ENCODE peak calls at places on chromosomes 11 and 22, in six cellular contexts. C is IMR-90, E is mesenchymal stem cell, H is GM23248, T is H9, I is OCI-LY7. Q is an unnamed sample.
A peak's percentile ranks its signal among the peaks of the same experiment; 100 is the strongest.

GRCh38 chr11:74682731-74683278 is 48.4 kb downstream of the CHRDL2 start:
- DNase-seq in C (no peak), E (no peak), H (no peak), T (no peak), I (no peak), Q (no peak)

GRCh38 chr11:19546325-19546724 is 166.3 kb upstream of the NAV2 start:
- DNase-seq in C (no peak), E (no peak), H (peak; percentile 64), T (no peak), I (no peak), Q (no peak)

GRCh38 chr22:41963453-41964105 is 5.7 kb upstream of the SEPTIN3 start:
- DNase-seq in C (peak; percentile 43), E (no peak), H (no peak), T (no peak), I (no peak), Q (peak; percentile 60)

GRCh38 chr22:20319041-20319744 is 667 bp downstream of the DGCR6L start:
- DNase-seq in C (no peak), E (peak; percentile 54), H (peak; percentile 59), T (peak; percentile 42), I (peak; percentile 37), Q (no peak)

GRCh38 chr22:18023509-18024275 is 669 bp downstream of the MICAL3 start:
- DNase-seq in C (peak; percentile 85), E (peak; percentile 83), H (peak; percentile 96), T (peak; percentile 80), I (peak; percentile 67), Q (peak; percentile 86)

GRCh38 chr11:76232026-76232665 is 25.8 kb upstream of the WNT11 start:
- DNase-seq in C (no peak), E (no peak), H (no peak), T (no peak), I (peak; percentile 51), Q (no peak)

GRCh38 chr22:50606126-50606525 is 5.5 kb downstream of the MAPK8IP2 start:
- DNase-seq in C (no peak), E (no peak), H (no peak), T (no peak), I (no peak), Q (no peak)

GRCh38 chr11:83722392-83722791 is 436.2 kb upstream of the CCDC90B start:
- DNase-seq in C (no peak), E (no peak), H (no peak), T (no peak), I (no peak), Q (no peak)

GRCh38 chr11:74225565-74225964 is 54.5 kb downstream of the PPME1 start:
- DNase-seq in C (no peak), E (no peak), H (no peak), T (no peak), I (no peak), Q (no peak)

GRCh38 chr11:57311109-57311936 is 13.4 kb downstream of the TNKS1BP1 start:
- DNase-seq in C (peak; percentile 97), E (peak; percentile 97), H (peak; percentile 97), T (peak; percentile 98), I (no peak), Q (peak; percentile 99)

GRCh38 chr11:134498326-134499139 is 86.5 kb upstream of the B3GAT1 start:
- DNase-seq in C (no peak), E (no peak), H (no peak), T (no peak), I (no peak), Q (no peak)

GRCh38 chr22:24920029-24920428 is 26.5 kb downstream of the LHFPL7 start:
- DNase-seq in C (no peak), E (no peak), H (no peak), T (no peak), I (no peak), Q (no peak)

GRCh38 chr11:1223346-1224108 is 661 bp downstream of the MUC5B start:
- DNase-seq in C (no peak), E (no peak), H (no peak), T (peak; percentile 17), I (no peak), Q (no peak)

GRCh38 chr11:122197055-122197987 is 81.3 kb upstream of the BLID start:
- DNase-seq in C (peak; percentile 99), E (peak; percentile 98), H (peak; percentile 99), T (no peak), I (no peak), Q (peak; percentile 98)

GRCh38 chr11:77250881-77251640 is 50.4 kb downstream of the GDPD4 start:
- DNase-seq in C (peak; percentile 85), E (peak; percentile 76), H (peak; percentile 64), T (no peak), I (no peak), Q (peak; percentile 77)

GRCh38 chr11:43681543-43681942 is 1.0 kb downstream of the HSD17B12 start:
- DNase-seq in C (peak; percentile 30), E (peak; percentile 57), H (peak; percentile 52), T (no peak), I (no peak), Q (peak; percentile 19)

GRCh38 chr11:10072142-10072541 is 221.9 kb downstream of the SBF2 start:
- DNase-seq in C (peak; percentile 92), E (peak; percentile 24), H (peak; percentile 21), T (no peak), I (no peak), Q (peak; percentile 53)

GRCh38 chr11:133808393-133809140 is 36.7 kb downstream of the SPATA19 start:
- DNase-seq in C (no peak), E (no peak), H (no peak), T (no peak), I (no peak), Q (no peak)

GRCh38 chr11:82494988-82495432 is 238.7 kb downstream of the FAM181B start:
- DNase-seq in C (no peak), E (peak; percentile 0), H (no peak), T (peak; percentile 37), I (peak; percentile 29), Q (no peak)

GRCh38 chr11:94731921-94732601 is 36.1 kb upstream of the AMOTL1 start:
- DNase-seq in C (peak; percentile 91), E (peak; percentile 96), H (peak; percentile 95), T (no peak), I (no peak), Q (peak; percentile 74)

GRCh38 chr11:2265396-2265795 is 5.0 kb downstream of the ASCL2 start:
- DNase-seq in C (no peak), E (no peak), H (no peak), T (no peak), I (peak; percentile 58), Q (no peak)

GRCh38 chr11:47051217-47051616 is 114.7 kb downstream of the CSTPP1 start:
- DNase-seq in C (peak; percentile 51), E (no peak), H (peak; percentile 39), T (no peak), I (no peak), Q (peak; percentile 37)

GRCh38 chr11:76025068-76025467 is 181.2 kb downstream of the WNT11 start:
- DNase-seq in C (peak; percentile 95), E (peak; percentile 59), H (peak; percentile 66), T (no peak), I (no peak), Q (peak; percentile 73)

GRCh38 chr22:50683086-50683993 is 10.7 kb downstream of the SHANK3 start:
- DNase-seq in C (no peak), E (no peak), H (no peak), T (no peak), I (no peak), Q (no peak)

GRCh38 chr22:23095467-23096342 is 25.4 kb downstream of the GNAZ start:
- DNase-seq in C (no peak), E (no peak), H (no peak), T (no peak), I (no peak), Q (no peak)

GRCh38 chr11:95241673-95242072 is 10.7 kb upstream of the SESN3 start:
- DNase-seq in C (no peak), E (no peak), H (peak; percentile 56), T (no peak), I (no peak), Q (peak; percentile 39)

GRCh38 chr11:76644591-76644990 is 26.0 kb downstream of the LRRC32 start:
- DNase-seq in C (no peak), E (no peak), H (peak; percentile 19), T (no peak), I (no peak), Q (no peak)

GRCh38 chr11:6259638-6260019 is at the start of gene CCKBR:
- DNase-seq in C (no peak), E (no peak), H (no peak), T (peak; percentile 65), I (no peak), Q (no peak)
- H2AFZ ChIP-seq in C (peak within 1 kb of the TSS; percentile 76), E (no peak within 1 kb of the TSS), H (peak within 1 kb of the TSS; percentile 47), T (no peak within 1 kb of the TSS), I (no peak within 1 kb of the TSS), Q (peak within 1 kb of the TSS; percentile 14)

DNA sequence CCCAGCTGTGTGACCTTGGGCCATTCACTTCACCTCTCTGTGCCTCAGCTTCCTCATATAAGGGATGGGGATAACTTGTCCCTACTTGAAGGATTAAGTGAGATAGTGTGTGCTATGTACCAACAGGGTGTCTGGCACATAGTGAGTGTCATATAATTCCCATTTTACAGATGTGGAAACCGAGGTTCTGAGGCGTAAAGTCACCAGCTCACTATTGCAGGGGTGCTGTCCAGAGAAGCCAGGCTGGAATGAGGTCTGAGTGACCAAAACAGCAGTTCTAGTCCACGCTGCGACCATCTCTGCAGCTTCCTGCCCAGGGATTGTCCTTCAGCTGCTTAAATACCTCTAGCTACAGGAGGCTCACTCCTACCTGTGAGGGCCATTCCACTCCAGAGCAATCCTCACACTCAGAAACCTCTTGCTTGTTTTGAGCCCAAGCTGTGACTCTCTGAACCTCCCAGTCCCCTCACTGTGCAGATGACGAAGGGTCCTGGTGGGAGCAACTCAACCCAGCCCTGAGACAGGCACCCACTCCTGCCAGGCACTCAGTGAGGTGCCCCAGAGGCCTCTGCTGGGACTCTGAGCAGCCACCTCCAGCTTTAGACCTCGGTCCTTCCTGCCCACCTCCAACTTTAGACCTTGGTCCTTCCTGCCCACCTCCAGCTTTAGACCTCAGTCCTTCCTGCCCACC is 5.8 kb downstream of the MB start:
- DNase-seq in C (no peak), E (no peak), H (no peak), T (no peak), I (no peak), Q (no peak)
- H3K27ac ChIP-seq in C (no peak overlapping the region), E (no peak overlapping the region), H (no peak overlapping the region), T (no peak overlapping the region), I (peak overlapping the region; percentile 34), Q (no peak overlapping the region)

DNA sequence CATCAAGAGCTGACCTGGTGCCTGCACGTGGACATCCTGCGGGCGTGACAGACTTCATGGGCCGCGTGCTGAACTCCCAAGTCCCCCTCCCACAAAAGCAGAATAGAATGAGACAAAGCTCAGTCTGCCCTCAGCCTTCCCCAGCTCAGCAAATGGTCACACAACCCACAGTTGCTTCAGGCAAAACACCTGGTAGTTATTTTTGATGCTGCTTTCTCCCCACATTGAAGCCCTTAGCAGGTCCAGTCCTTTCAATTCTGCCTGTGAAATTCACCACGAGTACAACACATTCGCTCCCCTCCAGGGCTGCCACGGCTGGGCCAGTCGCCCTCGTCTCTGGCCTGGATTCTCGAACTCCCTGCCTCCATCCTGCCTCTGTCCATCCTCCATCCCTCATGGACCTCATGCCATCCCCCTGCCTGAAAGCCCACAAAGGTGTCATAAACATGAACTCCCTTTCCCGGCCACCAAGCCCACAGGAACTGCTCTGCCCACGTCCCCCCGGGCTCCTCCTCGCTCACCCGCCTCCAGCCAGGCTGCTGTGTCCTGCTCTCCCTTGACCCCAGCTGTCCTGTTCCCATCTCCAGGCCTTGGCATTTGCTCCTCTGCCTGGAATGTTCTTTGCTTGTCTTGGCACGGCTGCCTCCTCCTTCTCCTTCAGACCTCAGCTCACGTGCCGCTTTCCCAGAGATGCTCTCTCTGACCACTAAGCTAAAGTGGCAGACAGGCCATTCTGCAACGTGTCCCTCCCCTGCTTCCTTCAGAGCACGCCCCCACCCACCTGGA is 42.1 kb downstream of the SCUBE1 start:
- DNase-seq in C (no peak), E (no peak), H (no peak), T (no peak), I (no peak), Q (no peak)
- H3K4me1 ChIP-seq in C (no peaks in the 10 kb centered on the region), E (no peaks in the 10 kb centered on the region), H (no peaks in the 10 kb centered on the region), T (no peaks in the 10 kb centered on the region), I (no peaks in the 10 kb centered on the region), Q (no peaks in the 10 kb centered on the region)

GRCh38 chr11:90423378-90423777 is 200.5 kb upstream of the CHORDC1 start:
- DNase-seq in C (no peak), E (no peak), H (no peak), T (no peak), I (no peak), Q (no peak)
- H2AFZ ChIP-seq in C (no peak overlapping the region), E (no peak overlapping the region), H (no peak overlapping the region), T (peak overlapping the region; percentile 68), I (no peak overlapping the region), Q (no peak overlapping the region)

Q was measured in fibroblast of lung.